ENCODE peak calls at places on chromosome 5, in eight cellular contexts. R is PC-3, G is body of pancreas, W is PC-9, Y is fibroblast of lung, U is kidney epithelial cell, C is IMR-90, M is endothelial cell of umbilical vein. A is an unnamed sample.

GRCh38 chr5:123438244-123438643 is 15.0 kb upstream of the CEP120 start:
- DNase-seq in R (no peak), G (no peak), W (no peak), Y (no peak), U (no peak), C (no peak), M (no peak), A (no peak)

GRCh38 chr5:141412853-141413539 is at the start of gene PCDHGA10:
- DNase-seq in R (no peak), G (peak; percentile 54), W (peak; percentile 58), Y (peak; percentile 65), U (no peak), C (peak; percentile 80), M (peak; percentile 72), A (no peak)

GRCh38 chr5:128469924-128470323 is 68.1 kb downstream of the FBN2 start:
- DNase-seq in R (no peak), G (no peak), W (no peak), Y (peak; percentile 37), U (no peak), C (peak; percentile 39), M (no peak), A (no peak)

GRCh38 chr5:171954721-171955120 is 51.7 kb downstream of the FBXW11 start:
- DNase-seq in R (peak; percentile 78), G (no peak), W (no peak), Y (peak; percentile 86), U (no peak), C (peak; percentile 73), M (peak; percentile 71), A (no peak)

GRCh38 chr5:113663879-113664278 is 150.4 kb downstream of the YTHDC2 start:
- DNase-seq in R (peak; percentile 69), G (peak; percentile 70), W (peak; percentile 17), Y (peak; percentile 10), U (no peak), C (peak; percentile 16), M (peak; percentile 56), A (no peak)

GRCh38 chr5:122498163-122498562 is 186.1 kb downstream of the SNCAIP start:
- DNase-seq in R (no peak), G (no peak), W (no peak), Y (no peak), U (no peak), C (peak; percentile 32), M (no peak), A (no peak)

GRCh38 chr5:5752844-5753243 is 330.4 kb downstream of the ICE1 start:
- DNase-seq in R (no peak), G (no peak), W (no peak), Y (no peak), U (no peak), C (no peak), M (no peak), A (no peak)

GRCh38 chr5:2256646-2257288 is 374.0 kb upstream of the IRX4 start:
- DNase-seq in R (no peak), G (no peak), W (no peak), Y (no peak), U (no peak), C (no peak), M (no peak), A (no peak)

GRCh38 chr5:1447772-1448361 is 2.6 kb upstream of the SLC6A3 start:
- DNase-seq in R (no peak), G (no peak), W (no peak), Y (no peak), U (no peak), C (no peak), M (no peak), A (no peak)

GRCh38 chr5:179178016-179178575 is 117.9 kb downstream of the ZNF354C start:
- DNase-seq in R (no peak), G (no peak), W (no peak), Y (no peak), U (no peak), C (no peak), M (no peak), A (no peak)

GRCh38 chr5:129245489-129245888 is 150.9 kb downstream of the ISOC1 start:
- DNase-seq in R (no peak), G (no peak), W (no peak), Y (peak; percentile 6), U (no peak), C (no peak), M (no peak), A (no peak)

GRCh38 chr5:66903709-66904108 is 292.9 kb downstream of the CD180 start:
- DNase-seq in R (no peak), G (no peak), W (no peak), Y (no peak), U (no peak), C (no peak), M (no peak), A (no peak)

GRCh38 chr5:173331956-173332479 is 3.8 kb upstream of the STC2 start:
- DNase-seq in R (peak; percentile 95), G (peak; percentile 97), W (peak; percentile 55), Y (peak; percentile 82), U (peak; percentile 42), C (peak; percentile 83), M (peak; percentile 86), A (no peak)

GRCh38 chr5:75053286-75054109 is 1.1 kb upstream of the GCNT4 start:
- DNase-seq in R (peak; percentile 55), G (peak; percentile 79), W (peak; percentile 60), Y (peak; percentile 80), U (no peak), C (peak; percentile 73), M (peak; percentile 68), A (no peak)

GRCh38 chr5:37015795-37016666 is 139.5 kb downstream of the NIPBL start:
- DNase-seq in R (peak; percentile 23), G (no peak), W (no peak), Y (peak; percentile 41), U (no peak), C (peak; percentile 53), M (no peak), A (no peak)

GRCh38 chr5:53403758-53404157 is 76.7 kb upstream of the FST start:
- DNase-seq in R (no peak), G (no peak), W (no peak), Y (peak; percentile 83), U (no peak), C (peak; percentile 79), M (no peak), A (no peak)

GRCh38 chr5:17326600-17327037 is 109.2 kb downstream of the BASP1 start:
- DNase-seq in R (no peak), G (no peak), W (no peak), Y (no peak), U (no peak), C (no peak), M (no peak), A (no peak)

GRCh38 chr5:140348104-140348503 is 1.7 kb upstream of the HBEGF start:
- DNase-seq in R (peak; percentile 53), G (no peak), W (peak; percentile 67), Y (no peak), U (no peak), C (no peak), M (no peak), A (no peak)

GRCh38 chr5:140349244-140349643 is 2.8 kb upstream of the HBEGF start:
- DNase-seq in R (peak; percentile 76), G (no peak), W (peak; percentile 11), Y (peak; percentile 36), U (no peak), C (peak; percentile 34), M (no peak), A (no peak)

GRCh38 chr5:140346348-140347221 is at the start of gene HBEGF:
- DNase-seq in R (peak; percentile 94), G (peak; percentile 92), W (peak; percentile 92), Y (peak; percentile 69), U (no peak), C (peak; percentile 63), M (peak; percentile 84), A (no peak)

GRCh38 chr5:140345919-140346347 is 470 bp downstream of the HBEGF start:
- DNase-seq in R (peak; percentile 56), G (peak; percentile 71), W (peak; percentile 55), Y (peak; percentile 69), U (no peak), C (peak; percentile 66), M (peak; percentile 80), A (no peak)

GRCh38 chr5:140347382-140347781 is 979 bp upstream of the HBEGF start:
- DNase-seq in R (no peak), G (no peak), W (no peak), Y (no peak), U (no peak), C (no peak), M (no peak), A (no peak)
- H3K4me3 ChIP-seq in R (peak overlapping the region; percentile 98), G (no peak overlapping the region), W (peak overlapping the region; percentile 94), Y (no peak overlapping the region), U (no peak overlapping the region), C (no peak overlapping the region), M (no peak overlapping the region), A (no peak overlapping the region)

GRCh38 chr5:174735498-174736350 is 11.3 kb downstream of the MSX2 start:
- DNase-seq in R (peak; percentile 62), G (peak; percentile 49), W (peak; percentile 3), Y (peak; percentile 26), U (no peak), C (no peak), M (no peak), A (no peak)
- TF ChIP-seq CTCF in R (peak; percentile 71), G (peak; percentile 59), W (no peak), Y (peak; percentile 33), U (peak; percentile 22), C (peak; percentile 39), M (no peak), A (no peak)

GRCh38 chr5:77642915-77643653 is 4.6 kb upstream of the OTP start:
- DNase-seq in R (no peak), G (no peak), W (no peak), Y (no peak), U (no peak), C (no peak), M (no peak), A (no peak)
- H3K27me3 ChIP-seq in R (peaks cover 43% of the 10 kb centered on the region), G (peaks cover 68% of the 10 kb centered on the region), W (peaks cover 23% of the 10 kb centered on the region), Y (peaks cover 73% of the 10 kb centered on the region), U (peaks cover 87% of the 10 kb centered on the region), C (peaks cover 93% of the 10 kb centered on the region), M (peaks cover 80% of the 10 kb centered on the region), A (peaks cover 49% of the 10 kb centered on the region)

GRCh38 chr5:132778856-132779255 is 1.8 kb upstream of the SEPTIN8 start:
- DNase-seq in R (no peak), G (no peak), W (no peak), Y (no peak), U (no peak), C (no peak), M (no peak), A (no peak)

GRCh38 chr5:132777209-132778069 is at the start of gene SEPTIN8:
- DNase-seq in R (peak; percentile 42), G (peak; percentile 64), W (peak; percentile 38), Y (peak; percentile 40), U (no peak), C (no peak), M (peak; percentile 33), A (no peak)

GRCh38 chr5:132776077-132776931 is 735 bp downstream of the SEPTIN8 start:
- DNase-seq in R (peak; percentile 41), G (peak; percentile 37), W (no peak), Y (peak; percentile 47), U (no peak), C (no peak), M (peak; percentile 37), A (no peak)

GRCh38 chr5:132776932-132777208 is 169 bp downstream of the SEPTIN8 start:
- DNase-seq in R (no peak), G (no peak), W (no peak), Y (no peak), U (no peak), C (no peak), M (no peak), A (no peak)

DNA sequence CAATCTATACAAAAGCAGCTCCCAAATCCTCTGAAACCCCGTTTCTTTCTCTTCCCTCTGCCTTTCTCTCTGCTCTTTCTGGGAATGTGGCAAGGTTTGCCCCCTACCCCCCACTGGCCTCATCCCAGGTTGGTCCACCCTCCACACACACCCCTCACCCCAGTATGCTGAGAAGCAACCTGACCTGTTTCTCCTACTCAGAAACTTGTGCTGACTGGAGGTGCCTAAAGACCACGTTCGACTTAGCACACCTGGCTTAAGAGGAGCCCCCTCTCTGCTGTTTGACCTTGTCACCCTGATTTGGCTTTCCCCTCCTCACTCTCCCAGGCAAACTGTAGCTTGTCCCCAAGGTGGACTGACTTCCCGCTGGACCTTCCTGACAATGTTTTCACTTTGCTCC is 1.1 kb upstream of the SEPTIN8 start:
- DNase-seq in R (no peak), G (no peak), W (no peak), Y (no peak), U (no peak), C (no peak), M (no peak), A (no peak)
- H3K4me3 ChIP-seq in R (peak overlapping the region; percentile 80), G (no peak overlapping the region), W (peak overlapping the region; percentile 81), Y (peak overlapping the region; percentile 69), U (peak overlapping the region; percentile 85), C (no peak overlapping the region), M (no peak overlapping the region), A (peak overlapping the region; percentile 74)

A was measured in BJ.